ENCODE peak calls at places on chromosomes 6 and 20, in eight cellular contexts. F, R, H, P, Z, C, K and B are unnamed samples. For H3K9me3, the result is how much of the 10 kb centered on the place peaks cover.

GRCh38 chr6:33633462-33634158 is 12.5 kb downstream of the ITPR3 start:
- DNase-seq in F (peak), R (peak), H (no peak), P (peak), Z (no peak), C (peak), K (peak), B (peak)

GRCh38 chr20:50762435-50763201 is 31.2 kb downstream of the PARD6B start:
- DNase-seq in F (peak), R (peak), H (peak), P (no peak), Z (no peak), C (peak), K (peak), B (peak)

GRCh38 chr6:148935705-148936306 is 189.0 kb downstream of the UST start:
- DNase-seq in F (no peak), R (no peak), H (no peak), P (no peak), Z (no peak), C (no peak), K (no peak), B (no peak)

GRCh38 chr20:61361501-61361900 is 109.4 kb downstream of the CDH4 start:
- DNase-seq in F (no peak), R (no peak), H (no peak), P (no peak), Z (no peak), C (no peak), K (no peak), B (no peak)

GRCh38 chr6:37838209-37838921 is 18.8 kb downstream of the ZFAND3 start:
- DNase-seq in F (no peak), R (no peak), H (no peak), P (no peak), Z (no peak), C (peak), K (no peak), B (no peak)

GRCh38 chr6:170476360-170476759 is 76.7 kb downstream of the PSMB1 start:
- DNase-seq in F (no peak), R (no peak), H (no peak), P (no peak), Z (no peak), C (no peak), K (no peak), B (no peak)

GRCh38 chr20:3889489-3890409 is 562 bp downstream of the PANK2 start:
- DNase-seq in F (peak), R (peak), H (no peak), P (peak), Z (no peak), C (no peak), K (peak), B (peak)

GRCh38 chr6:7311920-7312615 is 931 bp downstream of the SSR1 start:
- DNase-seq in F (no peak), R (peak), H (no peak), P (peak), Z (no peak), C (no peak), K (no peak), B (no peak)

GRCh38 chr20:4341804-4342560 is 326.6 kb upstream of the RNF24 start:
- DNase-seq in F (no peak), R (no peak), H (no peak), P (no peak), Z (no peak), C (peak), K (no peak), B (no peak)

GRCh38 chr20:36262440-36262839 is 26.2 kb downstream of the AAR2 start:
- DNase-seq in F (no peak), R (no peak), H (no peak), P (no peak), Z (no peak), C (no peak), K (no peak), B (no peak)

GRCh38 chr6:150863213-150863928 is 2.1 kb upstream of the MTHFD1L start:
- DNase-seq in F (no peak), R (no peak), H (no peak), P (no peak), Z (no peak), C (no peak), K (no peak), B (no peak)

GRCh38 chr20:2234788-2235187 is 61.0 kb upstream of the TGM3 start:
- DNase-seq in F (no peak), R (no peak), H (no peak), P (no peak), Z (peak), C (no peak), K (no peak), B (no peak)

GRCh38 chr20:22584922-22585785 is 782 bp upstream of the FOXA2 start:
- DNase-seq in F (no peak), R (peak), H (no peak), P (no peak), Z (no peak), C (no peak), K (no peak), B (peak)

GRCh38 chr20:31990958-31991705 is 19.1 kb upstream of the CCM2L start:
- DNase-seq in F (no peak), R (no peak), H (no peak), P (no peak), Z (no peak), C (no peak), K (no peak), B (no peak)

GRCh38 chr6:53938810-53939209 is 144.0 kb downstream of the LRRC1 start:
- DNase-seq in F (no peak), R (no peak), H (no peak), P (no peak), Z (no peak), C (peak), K (no peak), B (no peak)

GRCh38 chr20:46709459-46710148 is at the start of gene SLC2A10:
- DNase-seq in F (peak), R (no peak), H (no peak), P (no peak), Z (no peak), C (peak), K (peak), B (peak)

GRCh38 chr20:50673146-50673830 is 18.1 kb downstream of the RIPOR3 start:
- DNase-seq in F (no peak), R (no peak), H (no peak), P (no peak), Z (no peak), C (peak), K (no peak), B (no peak)

GRCh38 chr6:12134991-12135390 is 122.9 kb downstream of the HIVEP1 start:
- DNase-seq in F (no peak), R (no peak), H (no peak), P (no peak), Z (no peak), C (no peak), K (no peak), B (no peak)

GRCh38 chr6:12137480-12137879 is 125.4 kb downstream of the HIVEP1 start:
- DNase-seq in F (peak), R (peak), H (no peak), P (no peak), Z (no peak), C (peak), K (no peak), B (peak)

GRCh38 chr6:12136905-12137304 is 124.8 kb downstream of the HIVEP1 start:
- DNase-seq in F (no peak), R (no peak), H (no peak), P (no peak), Z (no peak), C (no peak), K (no peak), B (no peak)

GRCh38 chr6:12138377-12138776 is 126.3 kb downstream of the HIVEP1 start:
- DNase-seq in F (no peak), R (no peak), H (no peak), P (peak), Z (no peak), C (no peak), K (no peak), B (no peak)

DNA sequence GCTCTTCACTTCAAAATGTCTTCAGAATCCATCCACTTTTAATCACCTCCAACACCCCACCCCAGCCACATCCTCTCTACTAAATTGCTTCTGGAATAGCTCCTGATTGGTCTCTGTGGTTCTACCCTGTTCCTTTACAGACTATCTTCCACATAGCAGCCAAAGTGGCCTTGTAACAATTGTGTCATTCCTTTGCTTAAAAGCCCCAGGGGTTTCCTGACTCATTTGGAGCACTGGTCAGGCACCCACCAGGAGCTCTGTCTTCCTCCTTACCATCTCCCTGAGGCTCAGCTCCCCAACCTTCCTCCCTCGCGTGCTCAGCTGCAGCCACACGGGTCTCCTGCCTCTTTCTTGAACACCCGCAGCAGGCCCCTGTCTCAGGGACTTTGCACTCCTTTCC is 126.8 kb downstream of the HIVEP1 start:
- DNase-seq in F (no peak), R (no peak), H (no peak), P (no peak), Z (no peak), C (no peak), K (no peak), B (no peak)
- H3K9me3 ChIP-seq in F (under half), R (under half), H (under half), P (under half), Z (under half), C (under half), K (under half), B (under half)

GRCh38 chr6:167756594-167756993 is 70.1 kb upstream of the AFDN start:
- DNase-seq in F (no peak), R (no peak), H (no peak), P (no peak), Z (no peak), C (no peak), K (no peak), B (no peak)
- H3K27ac ChIP-seq in F (no peak), R (no peak), H (no peak), P (no peak), Z (no peak), C (no peak), K (no peak), B (no peak)

GRCh38 chr6:22764521-22764920 is 195.2 kb downstream of the HDGFL1 start:
- DNase-seq in F (no peak), R (no peak), H (no peak), P (no peak), Z (no peak), C (peak), K (no peak), B (no peak)
- H3K9me3 ChIP-seq in F (under half), R (under half), H (under half), P (under half), Z (under half), C (under half), K (under half), B (under half)

GRCh38 chr20:8132632-8133587 is 844 bp downstream of the PLCB1 start:
- DNase-seq in F (peak), R (peak), H (peak), P (peak), Z (no peak), C (peak), K (peak), B (peak)

GRCh38 chr20:8129211-8129986 is 2.7 kb upstream of the PLCB1 start:
- DNase-seq in F (no peak), R (no peak), H (no peak), P (no peak), Z (no peak), C (peak), K (no peak), B (no peak)

GRCh38 chr20:8132015-8132631 is at the start of gene PLCB1:
- DNase-seq in F (peak), R (peak), H (peak), P (peak), Z (peak), C (peak), K (peak), B (peak)

GRCh38 chr20:8131598-8132014 is 460 bp upstream of the PLCB1 start:
- DNase-seq in F (no peak), R (no peak), H (no peak), P (no peak), Z (no peak), C (peak), K (no peak), B (no peak)

DNA sequence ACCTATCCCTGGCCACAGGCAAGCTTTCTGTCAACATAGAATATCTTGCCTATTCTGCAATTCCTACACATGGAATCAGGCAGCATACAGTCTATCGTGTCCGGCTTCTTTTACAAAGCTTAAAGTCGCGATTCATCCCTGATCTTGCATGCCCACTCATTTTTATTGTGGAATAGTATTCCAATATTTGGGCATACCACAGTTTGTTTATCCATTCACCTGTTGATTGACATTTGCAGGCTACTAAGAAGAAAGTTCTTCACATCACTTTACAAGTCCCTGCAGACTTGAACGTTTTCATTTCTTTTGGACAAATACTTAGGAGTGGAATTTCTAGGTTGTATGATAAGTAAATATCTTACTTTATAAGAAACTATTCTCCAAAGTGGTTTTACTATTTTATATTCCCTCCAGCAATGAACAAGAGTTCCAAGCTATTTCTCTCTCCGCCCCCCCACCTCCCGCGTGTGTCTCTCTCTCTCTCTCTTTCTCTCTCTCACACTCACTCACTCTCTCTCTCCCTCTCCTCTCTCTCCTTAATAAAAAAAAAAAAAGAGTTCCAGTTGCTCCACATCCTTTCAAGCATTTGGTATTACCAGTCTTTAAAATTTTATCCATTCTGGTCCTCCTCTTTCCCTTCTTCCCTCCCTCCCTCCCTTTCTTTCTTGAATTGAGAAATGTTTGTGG is 1.1 kb upstream of the PLCB1 start:
- DNase-seq in F (no peak), R (no peak), H (no peak), P (no peak), Z (no peak), C (no peak), K (no peak), B (no peak)
- H3K27ac ChIP-seq in F (no peak), R (no peak), H (no peak), P (no peak), Z (no peak), C (no peak), K (no peak), B (no peak)

GRCh38 chr6:137181876-137182653 is 8.6 kb upstream of the IL22RA2 start:
- DNase-seq in F (no peak), R (no peak), H (no peak), P (no peak), Z (no peak), C (no peak), K (no peak), B (no peak)
- H3K9me3 ChIP-seq in F (half or more), R (under half), H (under half), P (under half), Z (under half), C (under half), K (under half), B (under half)

GRCh38 chr6:136989591-136990578 is 54.9 kb downstream of the IL20RA start:
- DNase-seq in F (peak), R (no peak), H (no peak), P (no peak), Z (no peak), C (no peak), K (no peak), B (peak)
- H3K27ac ChIP-seq in F (peak), R (no peak), H (peak), P (no peak), Z (no peak), C (peak), K (no peak), B (no peak)

GRCh38 chr20:39576786-39577185 is 614.6 kb downstream of the DHX35 start:
- DNase-seq in F (no peak), R (no peak), H (no peak), P (no peak), Z (no peak), C (no peak), K (no peak), B (no peak)
- H3K9me3 ChIP-seq in F (under half), R (under half), H (under half), P (under half), Z (under half), C (under half), K (under half), B (under half)

GRCh38 chr6:134034951-134035822 is 17.2 kb downstream of the SLC2A12 start:
- DNase-seq in F (no peak), R (no peak), H (no peak), P (no peak), Z (no peak), C (no peak), K (no peak), B (no peak)
- H3K27ac ChIP-seq in F (no peak), R (no peak), H (peak), P (no peak), Z (no peak), C (no peak), K (no peak), B (peak)

DNA sequence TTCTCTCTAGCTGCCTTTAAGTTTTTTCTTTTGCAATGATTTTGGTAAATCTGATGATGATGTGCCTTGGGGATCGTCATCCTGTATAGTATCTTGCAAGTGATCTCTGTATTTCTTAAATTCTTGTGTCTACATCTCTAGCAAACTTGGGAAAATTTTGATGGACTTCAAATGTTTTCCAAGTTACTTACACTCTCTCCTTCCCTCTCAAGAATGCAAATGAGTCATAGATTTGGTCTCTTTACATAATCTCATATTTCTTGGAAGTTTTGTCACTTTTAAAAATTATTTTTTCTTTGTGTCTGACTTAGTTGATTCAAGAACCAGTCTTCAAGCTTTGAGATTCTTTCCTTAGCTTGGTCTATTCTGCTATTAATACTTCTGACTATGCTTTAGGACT is 176.4 kb downstream of the TBC1D32 start:
- DNase-seq in F (no peak), R (no peak), H (no peak), P (no peak), Z (no peak), C (peak), K (no peak), B (no peak)
- H3K9me3 ChIP-seq in F (under half), R (under half), H (under half), P (under half), Z (under half), C (under half), K (under half), B (under half)

DNA sequence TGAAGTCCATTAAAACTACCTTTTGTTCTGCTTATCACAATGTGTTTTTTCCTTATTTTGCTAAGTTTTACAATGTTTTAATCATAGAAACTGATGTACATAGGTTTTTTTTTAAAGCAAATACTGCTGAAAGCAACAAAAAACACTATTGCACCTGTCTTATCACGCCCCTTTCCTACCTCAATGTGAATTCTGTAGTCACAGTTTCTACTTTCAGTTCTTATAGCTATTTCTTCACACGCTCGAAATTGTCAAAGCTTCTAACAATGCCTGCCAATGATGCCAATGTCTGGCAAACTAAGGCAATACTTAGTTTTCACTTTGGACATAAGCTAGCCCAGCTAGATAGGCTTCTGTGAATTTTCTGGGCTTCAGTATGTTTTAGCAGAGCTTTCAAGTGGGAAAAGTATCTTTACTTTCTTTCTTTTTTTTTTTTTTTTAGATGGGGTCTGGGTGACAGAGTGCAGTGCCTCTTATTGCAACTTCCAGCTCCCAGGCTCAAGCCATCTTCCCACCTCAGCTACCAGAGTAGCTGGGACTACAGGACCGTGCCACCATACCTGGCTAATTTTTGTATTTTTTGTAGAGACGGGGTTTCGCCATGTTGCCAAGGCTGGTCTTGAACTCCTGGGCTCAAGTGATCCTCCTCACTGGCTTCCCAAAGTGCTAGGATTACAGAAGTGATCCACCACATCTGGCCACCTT is 85.5 kb upstream of the HTR1B start:
- DNase-seq in F (no peak), R (no peak), H (no peak), P (no peak), Z (no peak), C (no peak), K (no peak), B (no peak)
- H3K27ac ChIP-seq in F (no peak), R (no peak), H (no peak), P (no peak), Z (no peak), C (no peak), K (no peak), B (no peak)